ENCODE peak calls at places on chromosomes 13 and 19, in six cellular contexts. W is neuronal stem cell, M is stomach, N is HL-60, P is epithelial cell of esophagus, Q is psoas muscle. R is an unnamed sample.

GRCh38 chr19:48206402-48207093 is 36.1 kb downstream of the ZSWIM9 start:
- DNase-seq in W (no peak), M (peak), N (no peak), P (no peak), Q (no peak), R (no peak)

GRCh38 chr13:80340643-80341097 is 256 bp downstream of the SPRY2 start:
- DNase-seq in W (no peak), M (no peak), N (no peak), P (peak), Q (no peak), R (no peak)

GRCh38 chr19:58349590-58349989 is 3.7 kb downstream of the A1BG start:
- DNase-seq in W (no peak), M (no peak), N (no peak), P (no peak), Q (no peak), R (no peak)

GRCh38 chr19:47028372-47028672 is 8.7 kb downstream of the NPAS1 start:
- DNase-seq in W (no peak), M (no peak), N (no peak), P (no peak), Q (no peak), R (no peak)

GRCh38 chr19:7871530-7872305 is 2.5 kb downstream of the PRR36 start:
- DNase-seq in W (peak), M (peak), N (peak), P (peak), Q (peak), R (peak)

GRCh38 chr13:19048381-19048780 is 133.2 kb downstream of the TUBA3C start:
- DNase-seq in W (no peak), M (no peak), N (no peak), P (no peak), Q (no peak), R (no peak)

GRCh38 chr13:114058051-114058867 is 74.2 kb downstream of the RASA3 start:
- DNase-seq in W (no peak), M (no peak), N (no peak), P (no peak), Q (no peak), R (no peak)

GRCh38 chr13:49240017-49240416 is 7.7 kb upstream of the CDADC1 start:
- DNase-seq in W (no peak), M (no peak), N (no peak), P (peak), Q (no peak), R (no peak)

GRCh38 chr19:31725051-31725450 is 375.8 kb upstream of the TSHZ3 start:
- DNase-seq in W (no peak), M (no peak), N (no peak), P (no peak), Q (no peak), R (no peak)

GRCh38 chr19:6707011-6707657 is 13.3 kb downstream of the C3 start:
- DNase-seq in W (no peak), M (no peak), N (no peak), P (no peak), Q (peak), R (no peak)

DNA sequence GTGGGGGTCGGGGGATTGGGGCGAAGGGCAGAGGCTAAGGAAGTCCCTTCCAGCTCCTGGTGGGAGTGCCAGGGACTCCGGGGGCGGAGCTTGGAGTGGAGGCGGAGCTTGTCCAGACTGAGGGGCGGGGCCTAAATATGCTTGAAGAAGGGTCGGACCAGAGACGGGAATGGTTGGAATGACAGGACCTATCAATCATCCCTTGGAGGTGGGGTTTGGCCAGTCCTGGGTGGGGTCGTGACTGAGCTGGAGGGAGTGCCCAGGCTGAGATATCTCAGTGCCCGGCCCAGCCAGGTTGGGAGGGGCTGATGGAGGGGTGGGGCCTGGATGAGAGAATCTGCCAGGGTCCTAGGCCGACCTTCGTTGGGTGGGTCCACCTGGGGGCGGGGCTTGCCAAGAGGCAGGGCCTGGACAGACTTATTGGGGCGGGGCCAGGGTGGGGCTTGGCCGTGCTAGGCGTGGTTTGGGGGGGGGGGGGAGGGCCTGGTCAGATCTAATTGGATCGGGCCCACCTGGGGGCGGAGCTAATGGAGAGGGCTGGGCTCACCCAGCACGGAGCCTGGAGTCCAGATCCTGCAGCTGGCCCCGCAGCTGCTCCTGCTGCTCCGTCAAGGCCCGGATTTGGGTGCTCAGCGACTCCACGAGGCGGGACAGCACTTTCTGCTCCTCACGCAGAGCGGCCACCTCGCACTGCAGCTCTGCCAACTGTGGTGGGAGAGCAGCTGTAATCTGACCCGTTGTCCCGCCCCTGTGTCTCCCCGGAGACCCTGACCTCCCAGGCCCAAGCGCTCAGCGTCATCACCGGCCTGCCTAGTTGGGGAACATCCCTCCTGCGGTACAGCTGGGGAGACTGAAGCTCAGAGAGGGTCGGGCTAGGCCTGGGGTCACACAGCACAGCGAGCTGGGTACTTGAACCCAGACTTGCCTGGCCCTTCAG is 2.6 kb upstream of the WIZ start:
- DNase-seq in W (peak), M (peak), N (no peak), P (peak), Q (peak), R (peak)
- H3K4me3 ChIP-seq in W (peak), M (peak), N (no peak), P (peak), Q (peak), R (peak)

GRCh38 chr13:20492036-20492435 is 33.6 kb downstream of the CRYL1 start:
- DNase-seq in W (no peak), M (no peak), N (no peak), P (peak), Q (no peak), R (no peak)

GRCh38 chr13:20495087-20496023 is 30.3 kb downstream of the CRYL1 start:
- DNase-seq in W (peak), M (peak), N (peak), P (peak), Q (no peak), R (peak)

GRCh38 chr13:20492641-20493040 is 33.0 kb downstream of the CRYL1 start:
- DNase-seq in W (no peak), M (no peak), N (no peak), P (peak), Q (no peak), R (no peak)

GRCh38 chr13:20497376-20497775 is 28.3 kb downstream of the CRYL1 start:
- DNase-seq in W (no peak), M (no peak), N (no peak), P (no peak), Q (no peak), R (no peak)

DNA sequence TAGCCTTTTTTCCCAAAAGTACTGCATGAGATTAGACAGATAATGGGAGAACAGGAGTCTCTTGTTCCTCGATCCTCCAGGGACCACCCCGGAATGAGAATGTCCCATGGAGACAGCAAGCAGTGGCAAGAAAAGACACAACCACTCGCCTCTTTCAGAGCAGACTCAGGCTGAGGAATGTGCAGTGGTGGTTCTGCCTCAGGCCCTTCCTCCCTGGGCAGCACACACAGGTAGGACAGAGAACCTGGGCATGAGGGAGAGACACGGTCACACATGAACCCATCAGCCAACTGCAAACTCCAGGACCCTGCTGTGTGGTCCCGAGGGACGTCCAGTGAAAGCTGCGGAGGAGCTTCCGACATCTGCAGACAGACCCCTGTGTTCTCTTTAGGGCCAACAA is 31.0 kb downstream of the CRYL1 start:
- DNase-seq in W (no peak), M (no peak), N (no peak), P (peak), Q (no peak), R (no peak)
- H3K4me3 ChIP-seq in W (no peak), M (no peak), N (no peak), P (no peak), Q (no peak), R (no peak)

GRCh38 chr19:35179830-35180229 is 25.3 kb downstream of the FXYD5 start:
- DNase-seq in W (no peak), M (no peak), N (no peak), P (no peak), Q (no peak), R (no peak)
- H3K4me3 ChIP-seq in W (no peak), M (no peak), N (no peak), P (no peak), Q (no peak), R (no peak)

GRCh38 chr19:50190439-50190891 is 13.0 kb upstream of the MYH14 start:
- DNase-seq in W (no peak), M (peak), N (peak), P (no peak), Q (no peak), R (no peak)
- H3K4me3 ChIP-seq in W (no peak), M (no peak), N (no peak), P (no peak), Q (no peak), R (no peak)

GRCh38 chr13:65532231-65532630 is 1697.9 kb downstream of the PCDH9 start:
- DNase-seq in W (no peak), M (no peak), N (no peak), P (no peak), Q (no peak), R (no peak)
- H3K4me3 ChIP-seq in W (no peak), M (no peak), N (no peak), P (no peak), Q (no peak), R (no peak)

GRCh38 chr13:21297452-21297851 is 121.0 kb downstream of the MRPL57 start:
- DNase-seq in W (peak), M (no peak), N (no peak), P (peak), Q (no peak), R (no peak)
- H3K4me3 ChIP-seq in W (peak), M (peak), N (peak), P (no peak), Q (peak), R (peak)

DNA sequence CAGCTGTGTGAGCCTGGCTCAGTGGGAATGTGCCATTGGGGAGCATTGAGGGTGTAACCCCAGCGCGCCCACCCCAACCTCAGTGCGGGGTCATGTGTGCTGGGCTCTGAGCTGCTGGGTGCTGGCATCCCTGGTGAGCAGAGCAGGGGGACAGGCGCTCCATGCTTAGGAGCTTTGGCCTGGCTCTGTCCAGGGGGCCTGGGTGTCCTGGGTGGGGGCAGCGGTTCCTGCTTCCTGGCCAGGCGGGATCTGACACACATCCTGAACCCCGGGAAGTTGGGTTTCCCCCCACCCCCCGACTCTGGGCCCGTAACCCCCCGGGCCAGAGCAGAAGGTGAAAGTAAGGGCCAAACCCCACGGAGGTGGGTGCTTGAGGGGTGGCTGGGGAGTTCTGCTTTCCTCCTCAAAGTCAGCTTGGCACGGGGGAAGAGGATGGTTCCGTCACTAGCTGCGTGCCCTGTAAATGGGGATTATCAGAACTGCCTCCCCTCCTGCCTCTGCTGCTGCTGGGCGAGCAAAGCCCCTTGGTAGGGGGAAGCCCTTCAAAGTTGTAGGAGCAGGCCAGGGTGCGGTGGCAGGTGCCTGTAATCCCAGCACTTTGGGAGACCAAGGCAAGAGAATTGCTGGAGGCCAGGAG is 1.7 kb downstream of the LRP3 start:
- DNase-seq in W (no peak), M (no peak), N (no peak), P (no peak), Q (no peak), R (no peak)
- H3K4me3 ChIP-seq in W (peak), M (peak), N (peak), P (peak), Q (peak), R (peak)

GRCh38 chr19:38647368-38647965 is at the start of gene ACTN4:
- DNase-seq in W (peak), M (peak), N (peak), P (peak), Q (peak), R (peak)

GRCh38 chr19:38650180-38650775 is 2.8 kb downstream of the ACTN4 start:
- DNase-seq in W (no peak), M (peak), N (no peak), P (peak), Q (no peak), R (no peak)

GRCh38 chr19:38649305-38650179 is 2.1 kb downstream of the ACTN4 start:
- DNase-seq in W (no peak), M (peak), N (no peak), P (peak), Q (peak), R (no peak)

GRCh38 chr19:38648789-38649304 is 1.4 kb downstream of the ACTN4 start:
- DNase-seq in W (no peak), M (no peak), N (no peak), P (no peak), Q (no peak), R (no peak)

DNA sequence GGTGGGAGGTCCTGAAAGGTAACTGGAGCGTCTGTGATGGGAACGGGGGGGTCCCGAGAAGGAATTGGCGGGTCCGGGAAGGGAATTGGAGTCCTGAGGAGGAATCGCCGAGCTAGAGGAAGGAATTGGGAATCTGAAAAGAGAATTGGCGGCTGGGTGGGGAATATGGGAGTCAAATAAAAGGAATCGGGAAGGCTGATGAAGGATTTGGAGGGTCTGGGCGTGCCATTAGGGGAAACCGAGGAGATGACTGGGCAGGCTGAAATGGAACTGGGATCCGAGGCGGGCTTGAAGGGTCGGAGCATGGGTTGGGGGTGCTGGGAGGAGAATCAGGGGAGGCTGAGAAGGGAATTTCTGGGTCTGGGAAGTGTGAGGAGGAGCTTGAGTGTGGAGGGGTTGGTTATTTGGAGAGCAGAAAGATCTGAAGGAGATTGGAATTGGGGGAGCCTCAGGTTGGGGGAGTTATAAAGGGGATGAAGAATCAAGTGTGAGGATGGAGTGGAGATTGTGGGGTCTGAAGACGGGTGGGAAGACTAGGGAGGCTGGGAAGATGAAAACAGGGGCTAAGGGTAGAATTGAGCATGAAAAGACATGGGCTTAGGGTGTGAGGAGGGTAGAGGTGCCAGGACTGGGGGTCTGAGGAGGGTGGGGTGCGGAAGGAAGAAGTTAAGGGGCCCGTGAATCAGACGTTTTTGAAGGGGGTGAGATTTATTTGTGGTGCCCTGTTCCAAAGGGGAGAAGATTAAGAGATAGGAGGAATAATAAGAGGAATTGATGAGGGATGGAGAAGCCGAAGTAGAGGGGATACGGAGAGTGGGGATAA is 728 bp downstream of the ACTN4 start:
- DNase-seq in W (no peak), M (no peak), N (no peak), P (no peak), Q (no peak), R (no peak)
- H3K4me3 ChIP-seq in W (peak), M (peak), N (peak), P (peak), Q (peak), R (peak)

R was measured in skeletal muscle cell.